ENCODE peak calls at places on chromosomes 4 and X, in four cellular contexts. J is psoas muscle, Q is OCI-LY7, P is GM23338. K is an unnamed sample.

GRCh38 chr4:79232555-79232954 is 93.3 kb downstream of the NAA11 start:
- DNase-seq in P (no peak), J (no peak), Q (no peak), K (no peak)

GRCh38 chr4:72505314-72505744 is 63.7 kb downstream of the ADAMTS3 start:
- DNase-seq in J (no peak), Q (peak), P (peak), K (peak)

GRCh38 chr4:153028535-153028934 is 92.4 kb downstream of the FHDC1 start:
- DNase-seq in Q (no peak), J (no peak), P (peak), K (no peak)

GRCh38 chr4:152937535-152938236 is 1.6 kb downstream of the FHDC1 start:
- DNase-seq in J (peak), P (peak), Q (no peak), K (peak)

GRCh38 chr4:10091531-10092181 is 24.9 kb downstream of the WDR1 start:
- DNase-seq in J (peak), Q (no peak), P (no peak), K (no peak)

GRCh38 chr4:7689773-7690693 is 249.6 kb downstream of the AFAP1 start:
- DNase-seq in J (no peak), P (no peak), Q (no peak), K (no peak)

GRCh38 chr4:48074657-48075056 is 58.1 kb downstream of the NIPAL1 start:
- DNase-seq in Q (no peak), J (no peak), P (no peak), K (no peak)

GRCh38 chr4:3416270-3416669 is 25.5 kb upstream of the HGFAC start:
- DNase-seq in Q (no peak), J (no peak), P (no peak), K (no peak)

GRCh38 chr4:45331796-45332195 is 605.4 kb upstream of the GNPDA2 start:
- DNase-seq in J (no peak), P (peak), Q (no peak), K (no peak)

GRCh38 chrX:119573840-119574393 is 446 bp upstream of the UBE2A start:
- DNase-seq in J (peak), P (peak), Q (peak), K (no peak)

GRCh38 chrX:22063284-22063683 is 31.2 kb downstream of the PHEX start:
- DNase-seq in J (no peak), Q (peak), P (no peak), K (peak)

GRCh38 chrX:109974906-109975655 is 27.8 kb upstream of the TMEM164 start:
- DNase-seq in Q (no peak), P (no peak), J (no peak), K (no peak)

GRCh38 chrX:31931225-31931624 is 859.4 kb upstream of the FTHL17 start:
- DNase-seq in J (no peak), Q (no peak), P (no peak), K (peak)

GRCh38 chrX:150767045-150767395 is 73.8 kb downstream of the MTMR1 start:
- DNase-seq in P (no peak), J (no peak), Q (no peak), K (no peak)

GRCh38 chr4:2135083-2135482 is 76.0 kb downstream of the NAT8L start:
- DNase-seq in P (no peak), Q (no peak), J (no peak), K (no peak)

GRCh38 chr4:8676676-8677075 is 84.1 kb downstream of the CPZ start:
- DNase-seq in J (no peak), P (no peak), Q (no peak), K (no peak)

GRCh38 chr4:6716958-6717655 is 1.1 kb downstream of the BLOC1S4 start:
- DNase-seq in P (no peak), J (no peak), Q (peak), K (no peak)

GRCh38 chrX:102154900-102155805 is 624 bp downstream of the BEX5 start:
- DNase-seq in J (no peak), P (peak), Q (no peak), K (peak)

GRCh38 chr4:174423257-174423944 is 98.9 kb downstream of the HPGD start:
- DNase-seq in P (no peak), J (peak), Q (no peak), K (peak)

GRCh38 chr4:185710487-185710995 is 101.5 kb downstream of the SORBS2 start:
- DNase-seq in P (no peak), Q (no peak), J (no peak), K (no peak)

DNA sequence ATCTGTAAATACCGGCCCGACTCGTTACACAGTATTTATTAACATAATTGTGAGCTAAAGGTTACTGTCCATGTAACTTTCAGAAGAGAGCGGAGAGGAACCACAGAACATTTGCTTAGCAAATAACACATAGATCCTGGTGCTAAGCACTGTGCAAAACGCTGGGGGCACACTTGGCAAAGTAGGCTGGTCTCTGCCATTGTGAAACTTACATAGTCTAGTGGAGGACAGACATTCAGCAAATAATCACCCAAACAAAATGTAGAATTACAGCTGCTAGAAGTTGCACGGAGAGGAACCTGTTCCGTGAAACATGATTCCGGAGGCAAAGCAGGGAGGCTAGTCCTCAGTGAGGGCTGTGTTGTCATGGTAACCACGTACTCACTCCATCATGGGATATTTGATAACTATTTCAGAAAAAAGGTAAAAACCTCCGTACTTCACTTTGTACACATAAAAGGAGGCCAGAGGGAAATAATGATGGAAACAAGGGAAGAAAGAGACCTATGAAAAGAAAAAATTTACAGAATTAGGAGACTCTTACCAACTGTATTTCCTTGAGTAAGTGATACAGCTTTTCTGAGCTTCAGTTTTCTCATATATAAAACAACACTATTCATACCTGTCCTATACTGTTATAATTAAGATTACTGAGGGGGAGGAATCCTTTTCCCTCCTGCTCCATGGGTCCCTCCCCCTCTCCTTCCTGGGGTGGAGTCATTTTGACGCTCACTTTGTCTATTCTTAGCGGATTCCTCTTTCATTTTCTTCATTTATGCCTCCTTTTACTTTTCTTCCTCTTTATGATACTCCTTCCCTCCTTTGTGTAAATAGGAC is 760 bp upstream of the RASGEF1B start:
- DNase-seq in P (peak), Q (peak), J (no peak), K (peak)
- TF ChIP-seq CTCF in P (peak), Q (peak), J (peak), K (no peak)

GRCh38 chr4:96483308-96484030 is 643.6 kb downstream of the PDHA2 start:
- DNase-seq in J (no peak), Q (no peak), P (peak), K (no peak)
- TF ChIP-seq CTCF in J (no peak), Q (no peak), P (peak), K (no peak)

GRCh38 chr4:144894525-144894924 is 203.5 kb downstream of the ANAPC10 start:
- DNase-seq in J (peak), Q (no peak), P (no peak), K (peak)
- TF ChIP-seq CTCF in J (no peak), Q (no peak), P (no peak), K (no peak)

DNA sequence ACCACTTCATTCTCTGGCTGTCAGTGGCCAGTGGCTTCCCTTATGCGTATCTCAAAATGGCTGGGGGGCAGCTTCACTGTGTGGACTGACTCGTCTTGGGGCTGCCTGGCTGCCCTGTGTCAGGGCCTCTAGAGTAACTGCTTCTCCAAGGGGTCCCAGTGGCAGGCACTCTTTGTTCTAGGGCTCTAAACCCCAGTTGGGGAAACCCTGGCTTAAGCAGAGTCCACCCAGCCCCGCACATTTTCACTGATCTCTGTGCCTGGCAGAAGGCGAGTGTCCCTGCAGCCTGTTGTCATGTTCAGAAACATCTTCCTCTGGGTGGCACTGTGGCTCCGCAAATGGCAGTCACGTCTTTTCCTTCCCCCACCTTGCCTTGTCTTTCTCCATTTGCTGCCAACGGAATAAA is 59.7 kb downstream of the NBDY start:
- DNase-seq in J (peak), P (no peak), Q (peak), K (no peak)
- TF ChIP-seq CTCF in J (no peak), P (no peak), Q (peak), K (no peak)

DNA sequence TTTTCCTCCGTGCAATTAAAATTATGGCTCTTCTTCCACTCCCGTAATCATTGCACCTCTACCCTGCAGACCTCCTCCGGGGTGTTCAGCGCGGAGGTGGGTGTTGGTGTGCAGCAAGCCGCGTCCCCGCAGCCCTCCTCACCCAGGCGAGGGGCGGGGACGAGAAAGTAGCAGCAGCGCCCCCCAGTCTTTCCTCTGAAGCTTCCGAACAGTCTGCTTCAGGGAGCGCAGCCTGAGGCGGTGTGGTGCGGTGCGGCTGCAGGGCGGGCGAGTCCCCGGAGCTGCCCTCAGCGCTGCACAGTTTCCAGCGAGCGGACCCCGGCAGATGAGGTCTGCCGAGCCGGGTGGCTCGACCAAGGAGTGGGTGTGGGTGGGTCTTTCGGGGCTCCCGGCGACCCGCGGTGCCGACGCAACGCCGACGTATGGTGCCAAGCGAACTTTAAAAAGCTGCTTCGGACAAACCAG is at the start of gene FRAS1:
- DNase-seq in Q (peak), P (peak), J (peak), K (peak)
- TF ChIP-seq CTCF in Q (peak), P (peak), J (no peak), K (no peak)

GRCh38 chr4:108216510-108216909 is 47.8 kb upstream of the LEF1 start:
- DNase-seq in P (no peak), J (no peak), Q (no peak), K (no peak)
- TF ChIP-seq CTCF in P (no peak), J (no peak), Q (no peak), K (no peak)

DNA sequence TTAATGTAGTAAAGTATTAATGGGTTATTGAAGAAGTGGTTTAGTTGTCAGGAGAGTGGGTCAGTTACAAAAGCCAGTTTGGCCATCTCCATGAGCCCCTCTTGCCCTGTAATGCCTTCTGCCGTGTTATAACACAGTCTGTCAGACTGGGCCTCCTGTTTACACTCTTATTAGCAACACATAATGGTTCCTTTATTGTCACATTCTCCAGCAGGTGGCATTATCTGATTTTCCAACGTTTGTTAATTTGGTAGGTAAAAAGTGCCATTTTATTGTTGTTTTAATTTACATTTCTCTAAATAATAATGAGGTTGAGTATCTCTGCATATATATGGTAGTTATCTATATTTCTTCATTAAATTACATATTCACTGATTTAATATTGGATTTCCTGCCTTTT is 560.8 kb downstream of the FGF13 start:
- DNase-seq in J (no peak), P (peak), Q (peak), K (no peak)
- TF ChIP-seq CTCF in J (no peak), P (no peak), Q (peak), K (no peak)

K was measured in Calu3.